ENCODE peak calls at places on chromosomes 16 and 17, in six cellular contexts. S is HepG2, W is K562, N is GM12878, X is GM12891, A is H1. L is an unnamed sample.

GRCh38 chr17:40534431-40535189 is 30.7 kb downstream of the CCR7 start:
- DNase-seq in W (no peak), X (no peak), A (no peak), N (no peak), S (no peak), L (no peak)

GRCh38 chr16:48317614-48318013 is 67.6 kb downstream of the SIAH1 start:
- DNase-seq in N (no peak), A (no peak), X (no peak), S (no peak), W (peak; percentile 12), L (no peak)

GRCh38 chr17:50904522-50905459 is 38.6 kb upstream of the TOB1 start:
- DNase-seq in W (no peak), A (no peak), S (peak; percentile 78), X (no peak), N (no peak), L (no peak)

GRCh38 chr16:89739383-89739782 is 18.0 kb downstream of the ZNF276 start:
- DNase-seq in S (no peak), W (no peak), X (no peak), A (no peak), N (no peak), L (no peak)

GRCh38 chr16:14641877-14642276 is 9.1 kb downstream of the BFAR start:
- DNase-seq in S (no peak), W (no peak), X (no peak), N (no peak), A (no peak), L (no peak)

GRCh38 chr17:596763-597644 is 117.6 kb downstream of the VPS53 start:
- DNase-seq in A (no peak), X (no peak), N (no peak), S (no peak), W (peak; percentile 15), L (no peak)

GRCh38 chr17:17900615-17901520 is 64.1 kb upstream of the SREBF1 start:
- DNase-seq in S (peak; percentile 96), W (no peak), A (no peak), N (no peak), X (no peak), L (no peak)

GRCh38 chr16:19153876-19154275 is 14.2 kb upstream of the SYT17 start:
- DNase-seq in X (no peak), A (no peak), S (no peak), N (no peak), W (peak; percentile 70), L (no peak)

GRCh38 chr17:48550313-48551205 is 5.7 kb upstream of the HOXB2 start:
- DNase-seq in N (no peak), W (no peak), S (no peak), A (no peak), X (no peak), L (no peak)

GRCh38 chr16:67248401-67249177 is at the start of gene SLC9A5:
- DNase-seq in A (no peak), W (peak; percentile 57), N (no peak), X (peak; percentile 59), S (no peak), L (peak; percentile 52)

GRCh38 chr17:32596666-32597065 is 109.9 kb downstream of the CDK5R1 start:
- DNase-seq in N (peak; percentile 62), X (peak; percentile 43), W (no peak), S (no peak), A (no peak), L (peak; percentile 31)

GRCh38 chr17:39867084-39867890 is 715 bp upstream of the ZPBP2 start:
- DNase-seq in W (no peak), A (no peak), S (no peak), N (peak; percentile 96), X (peak; percentile 30), L (peak; percentile 30)

GRCh38 chr17:62637809-62638208 is 10.3 kb downstream of the MRC2 start:
- DNase-seq in N (no peak), W (no peak), S (no peak), A (no peak), X (no peak), L (no peak)

GRCh38 chr17:8668181-8668740 is 37.7 kb upstream of the MYH10 start:
- DNase-seq in N (no peak), A (no peak), W (no peak), S (no peak), X (no peak), L (no peak)

GRCh38 chr17:34757611-34758010 is 178.2 kb downstream of the TMEM132E start:
- DNase-seq in S (no peak), W (no peak), A (no peak), X (no peak), N (no peak), L (no peak)

GRCh38 chr16:48395375-48395774 is 10.2 kb upstream of the SIAH1 start:
- DNase-seq in W (no peak), S (no peak), X (no peak), N (no peak), A (no peak), L (no peak)

GRCh38 chr17:45320931-45321461 is 4.2 kb upstream of the MAP3K14 start:
- DNase-seq in A (no peak), N (no peak), W (peak; percentile 74), S (no peak), X (no peak), L (no peak)

GRCh38 chr17:42180411-42180921 is 476 bp downstream of the KCNH4 start:
- DNase-seq in X (no peak), W (peak; percentile 31), S (no peak), N (no peak), A (no peak), L (no peak)

GRCh38 chr16:57532251-57532625 is 4.1 kb downstream of the CCDC102A start:
- DNase-seq in S (no peak), A (no peak), X (no peak), W (peak; percentile 3), N (no peak), L (no peak)

GRCh38 chr17:491086-492014 is 138.7 kb upstream of the RPH3AL start:
- DNase-seq in A (no peak), W (peak; percentile 44), S (peak; percentile 51), N (no peak), X (peak; percentile 50), L (peak; percentile 38)

GRCh38 chr16:66519482-66519881 is 30.4 kb downstream of the TK2 start:
- DNase-seq in N (no peak), X (no peak), A (no peak), W (no peak), S (no peak), L (no peak)

GRCh38 chr16:12320298-12320706 is 343.8 kb downstream of the SNX29 start:
- DNase-seq in N (no peak), W (no peak), A (no peak), X (no peak), S (no peak), L (no peak)

GRCh38 chr17:1896243-1897163 is 66.7 kb downstream of the RPA1 start:
- DNase-seq in A (no peak), X (peak; percentile 40), N (peak; percentile 17), W (no peak), S (peak; percentile 10), L (peak; percentile 35)

GRCh38 chr17:15092762-15093161 is 172.4 kb downstream of the PMP22 start:
- DNase-seq in X (no peak), N (no peak), S (no peak), W (no peak), A (no peak), L (no peak)

GRCh38 chr17:17153071-17153470 is 53.1 kb downstream of the PLD6 start:
- DNase-seq in W (no peak), X (no peak), S (no peak), A (no peak), N (no peak), L (no peak)

GRCh38 chr17:4542003-4542725 is 13.0 kb downstream of the MYBBP1A start:
- DNase-seq in N (no peak), X (no peak), W (no peak), S (no peak), A (no peak), L (no peak)

GRCh38 chr17:5544115-5544514 is 40.2 kb downstream of the NLRP1 start:
- DNase-seq in X (no peak), N (no peak), S (no peak), A (no peak), W (no peak), L (no peak)

GRCh38 chr17:80025796-80026195 is 9.9 kb downstream of the TBC1D16 start:
- DNase-seq in A (no peak), X (no peak), N (no peak), S (no peak), W (no peak), L (no peak)

GRCh38 chr16:19098173-19098572 is 15.6 kb upstream of the ITPRIPL2 start:
- DNase-seq in N (no peak), W (no peak), X (no peak), A (no peak), S (no peak), L (no peak)

GRCh38 chr16:85205747-85206471 is 93.6 kb upstream of the CIBAR2 start:
- DNase-seq in X (no peak), A (no peak), S (peak; percentile 47), W (no peak), N (no peak), L (no peak)

GRCh38 chr17:79988163-79988971 is 47.3 kb downstream of the TBC1D16 start:
- DNase-seq in N (no peak), A (no peak), X (no peak), W (no peak), S (peak; percentile 99), L (no peak)

GRCh38 chr17:74567397-74567796 is at the start of gene CD300H:
- DNase-seq in N (no peak), A (no peak), W (no peak), S (no peak), X (no peak), L (no peak)

GRCh38 chr17:74569001-74569391 is 1.7 kb upstream of the CD300H start:
- DNase-seq in A (no peak), X (no peak), S (no peak), N (no peak), W (no peak), L (no peak)

GRCh38 chr17:74571894-74572293 is 4.6 kb upstream of the CD300H start:
- DNase-seq in A (no peak), X (no peak), W (no peak), N (no peak), S (no peak), L (no peak)

GRCh38 chr17:74568116-74568873 is 986 bp upstream of the CD300H start:
- DNase-seq in S (no peak), X (no peak), N (no peak), W (no peak), A (no peak), L (no peak)

GRCh38 chr17:74569392-74570003 is 2.2 kb upstream of the CD300H start:
- DNase-seq in N (no peak), W (no peak), A (no peak), S (no peak), X (no peak), L (no peak)
- TF ChIP-seq POLR2A in N (no peak), W (no peak), A (no peak), S (no peak), X (no peak), L (no peak)

GRCh38 chr16:3508736-3509135 is 7.9 kb downstream of the CLUAP1 start:
- DNase-seq in S (no peak), N (no peak), A (no peak), W (no peak), X (no peak), L (no peak)
- TF ChIP-seq TAF1 in S (no peak), N (no peak), A (no peak), W (no peak), X (no peak), L (no peak)

GRCh38 chr16:55487048-55487803 is 8.2 kb downstream of the MMP2 start:
- DNase-seq in N (no peak), S (no peak), A (no peak), X (no peak), W (no peak), L (no peak)
- TF ChIP-seq POLR2AphosphoS5 in N (no peak), S (no peak), A (no peak), X (no peak), W (no peak), L (no peak)

GRCh38 chr17:82458130-82458884 is at the start of gene NARF:
- DNase-seq in A (peak; percentile 88), X (peak; percentile 99), N (peak; percentile 87), S (peak; percentile 99), W (peak; percentile 98), L (peak; percentile 99)
- TF ChIP-seq POLR2A in A (peak; percentile 79), X (peak; percentile 78), N (peak; percentile 95), S (peak; percentile 96), W (peak; percentile 98), L (peak; percentile 90)

L was measured in GM12892.